ENCODE peak calls at places on chromosomes 16 and 17, in four cellular contexts. E is HCT116, D is SK-N-SH, H is H1. U is an unnamed sample.

GRCh38 chr16:80120899-80121521 is 419.8 kb upstream of the DYNLRB2 start:
- DNase-seq in E (no peak), D (peak), H (no peak), U (no peak)

GRCh38 chr16:85917012-85917411 is 18.1 kb downstream of the IRF8 start:
- DNase-seq in E (no peak), D (no peak), H (no peak), U (no peak)

GRCh38 chr16:69276143-69277115 is 34.7 kb upstream of the VPS4A start:
- DNase-seq in E (no peak), D (peak), H (no peak), U (no peak)

GRCh38 chr17:49146620-49147306 is 14.2 kb downstream of the B4GALNT2 start:
- DNase-seq in E (peak), D (no peak), H (no peak), U (no peak)

GRCh38 chr17:81187120-81187519 is 21.1 kb upstream of the AATK start:
- DNase-seq in E (no peak), D (no peak), H (no peak), U (no peak)

GRCh38 chr17:50556803-50557202 is 3.7 kb upstream of the CACNA1G start:
- DNase-seq in E (no peak), D (peak), H (no peak), U (no peak)

GRCh38 chr17:49527927-49528651 is 33.0 kb downstream of the NGFR start:
- DNase-seq in E (no peak), D (peak), H (no peak), U (no peak)

GRCh38 chr16:3401719-3402397 is 843 bp downstream of the ZNF174 start:
- DNase-seq in E (no peak), D (peak), H (peak), U (peak)

GRCh38 chr17:8430966-8431365 is 4.7 kb upstream of the NDEL1 start:
- DNase-seq in E (no peak), D (no peak), H (no peak), U (no peak)

GRCh38 chr16:47943235-47943634 is 212.6 kb downstream of the ABCC12 start:
- DNase-seq in E (no peak), D (peak), H (no peak), U (no peak)

GRCh38 chr17:68640601-68641000 is 39.4 kb upstream of the FAM20A start:
- DNase-seq in E (no peak), D (no peak), H (no peak), U (no peak)

GRCh38 chr17:39045948-39046679 is 78.9 kb upstream of the FBXO47 start:
- DNase-seq in E (no peak), D (no peak), H (peak), U (no peak)

DNA sequence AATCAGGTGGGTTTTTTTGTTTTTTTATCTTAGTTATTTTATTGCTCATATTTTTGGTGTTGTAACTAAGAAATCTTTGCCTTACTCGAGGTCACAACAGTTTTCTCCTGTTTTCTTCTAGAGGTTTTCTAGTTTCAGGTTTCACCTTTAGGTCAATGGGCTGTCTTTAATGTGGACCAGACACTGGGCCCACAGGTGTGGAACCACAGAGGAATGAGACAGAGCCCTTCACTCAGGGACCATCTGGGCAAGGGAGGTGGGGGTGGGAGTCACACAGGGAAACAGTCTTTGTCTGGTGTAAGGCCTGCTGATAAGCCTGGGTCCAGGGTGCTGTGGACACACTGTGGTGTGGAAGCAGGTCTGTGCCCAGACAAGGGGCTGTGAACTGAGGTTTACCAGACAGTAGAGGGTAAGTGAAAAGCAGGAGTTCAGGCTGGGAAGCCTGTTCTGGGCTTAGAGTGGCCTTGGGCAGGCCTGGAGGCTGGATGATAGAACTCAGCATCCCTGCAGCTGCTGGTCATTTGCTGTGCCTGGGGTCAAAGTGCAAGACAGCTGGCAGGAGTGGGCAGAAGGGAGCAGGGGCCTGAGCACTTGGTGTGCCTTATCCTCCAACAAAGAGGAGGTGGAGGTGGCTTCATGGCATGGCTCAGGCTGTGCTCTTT is 75.6 kb downstream of the SPECC1 start:
- DNase-seq in E (no peak), D (no peak), H (no peak), U (no peak)
- TF ChIP-seq JUND in E (no peak), D (no peak), H (no peak), U (no peak)

GRCh38 chr17:1703063-1703462 is 7.1 kb downstream of the TLCD2 start:
- DNase-seq in E (no peak), D (no peak), H (no peak), U (no peak)
- TF ChIP-seq JUND in E (no peak), D (no peak), H (no peak), U (no peak)

DNA sequence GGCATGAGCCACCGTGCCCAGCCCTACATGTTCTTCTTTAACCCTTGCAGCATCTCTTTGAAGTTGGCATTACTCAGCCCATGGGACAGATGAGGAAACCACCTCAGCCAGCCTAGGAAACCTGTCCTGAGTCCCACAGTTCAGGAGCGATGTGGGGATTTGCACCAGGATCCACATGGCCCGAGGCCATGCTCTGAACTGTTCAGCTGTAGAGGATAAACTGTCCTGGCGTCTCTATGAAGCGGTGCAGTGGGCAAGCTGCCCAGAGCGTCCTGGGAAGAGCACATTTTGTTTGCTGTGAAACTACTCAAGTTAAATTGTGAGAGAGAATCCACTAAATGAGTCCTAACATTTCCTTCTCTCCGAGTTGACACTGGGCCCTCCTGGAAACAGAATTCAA is 276.7 kb upstream of the TNRC6C start:
- DNase-seq in E (no peak), D (peak), H (no peak), U (no peak)
- TF ChIP-seq JUND in E (no peak), D (no peak), H (no peak), U (no peak)

GRCh38 chr17:292016-292415 is 60.6 kb downstream of the RPH3AL start:
- DNase-seq in E (no peak), D (no peak), H (no peak), U (no peak)

GRCh38 chr17:289409-289808 is 63.2 kb downstream of the RPH3AL start:
- DNase-seq in E (no peak), D (no peak), H (no peak), U (no peak)

GRCh38 chr17:288802-289356 is 63.7 kb downstream of the RPH3AL start:
- DNase-seq in E (no peak), D (no peak), H (peak), U (no peak)

GRCh38 chr17:290626-291025 is 62.0 kb downstream of the RPH3AL start:
- DNase-seq in E (no peak), D (no peak), H (peak), U (no peak)

DNA sequence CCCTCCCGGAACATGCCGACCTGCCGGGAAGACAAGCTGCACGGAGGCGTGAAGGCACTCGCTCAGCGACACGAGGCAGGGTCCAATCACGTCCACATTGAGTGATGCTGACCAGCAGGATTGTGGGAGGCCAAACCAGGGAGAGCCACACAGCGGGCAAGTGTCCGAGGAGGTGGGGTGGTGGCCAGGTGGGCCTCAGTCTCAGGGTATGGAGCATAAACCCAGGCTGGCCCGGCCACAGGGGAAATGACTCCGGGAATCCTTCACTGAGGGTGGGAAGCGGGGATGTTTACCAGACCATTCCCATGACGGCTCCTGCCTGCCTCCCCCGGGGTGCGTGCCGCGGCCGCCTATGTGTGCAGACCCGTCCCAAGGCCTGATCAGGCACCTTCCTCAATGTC is 62.5 kb downstream of the RPH3AL start:
- DNase-seq in E (no peak), D (no peak), H (peak), U (no peak)
- TF ChIP-seq JUND in E (no peak), D (no peak), H (no peak), U (no peak)

DNA sequence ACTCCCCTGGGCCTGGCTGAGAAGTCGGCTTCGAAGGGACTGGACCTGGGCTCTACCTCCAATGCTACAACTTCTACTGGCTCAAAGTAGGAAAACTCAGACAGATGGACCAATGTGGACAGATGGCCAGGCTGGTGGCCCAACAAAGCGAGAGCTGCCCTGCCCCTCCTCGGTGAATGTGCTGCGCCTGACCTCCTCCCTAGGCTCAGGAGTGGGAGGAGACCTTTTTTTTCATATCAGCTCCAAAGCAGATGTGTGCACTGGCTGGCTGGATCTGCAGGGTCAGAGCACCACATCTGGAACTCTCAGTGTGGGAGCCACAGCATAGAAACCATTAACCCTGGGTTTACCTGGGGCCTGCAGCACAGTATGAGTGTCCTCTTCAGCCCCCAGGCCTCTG is 20.8 kb downstream of the ATP6V0D1 start:
- DNase-seq in E (no peak), D (no peak), H (no peak), U (no peak)
- TF ChIP-seq JUND in E (no peak), D (no peak), H (no peak), U (no peak)

GRCh38 chr16:10575506-10576130 is 4.8 kb downstream of the EMP2 start:
- DNase-seq in E (no peak), D (no peak), H (no peak), U (no peak)
- TF ChIP-seq JUND in E (no peak), D (no peak), H (no peak), U (no peak)

GRCh38 chr17:77127735-77128361 is 12.9 kb upstream of the SEC14L1 start:
- DNase-seq in E (no peak), D (no peak), H (no peak), U (no peak)
- TF ChIP-seq JUND in E (no peak), D (no peak), H (no peak), U (no peak)

GRCh38 chr16:54098247-54098646 is 188.3 kb downstream of the IRX3 start:
- DNase-seq in E (no peak), D (no peak), H (no peak), U (no peak)
- TF ChIP-seq JUND in E (no peak), D (no peak), H (no peak), U (no peak)

DNA sequence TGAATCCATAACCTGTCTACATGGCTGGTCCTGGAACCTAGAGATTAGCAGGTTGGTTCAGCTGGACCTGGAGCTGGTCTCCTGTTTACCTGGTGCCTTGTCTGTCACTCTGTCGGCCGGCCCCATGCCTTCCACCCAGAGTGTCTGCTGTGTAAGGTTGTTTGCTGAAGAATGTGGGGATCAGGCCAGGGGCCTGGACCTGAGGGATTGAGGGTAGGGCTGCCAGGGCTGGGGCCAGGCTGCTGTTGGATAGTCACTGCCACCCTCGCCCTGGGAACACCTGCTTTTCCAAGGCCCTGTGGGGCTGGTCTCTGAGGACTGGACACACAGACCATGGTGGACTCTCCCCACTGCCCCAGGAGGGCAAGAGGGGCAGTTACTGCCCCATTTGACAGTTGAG is 1.4 kb downstream of the NHERF2 start:
- DNase-seq in E (no peak), D (no peak), H (no peak), U (no peak)
- TF ChIP-seq JUND in E (no peak), D (no peak), H (no peak), U (no peak)

GRCh38 chr17:57603978-57604377 is 141.1 kb downstream of the CCDC182 start:
- DNase-seq in E (no peak), D (no peak), H (no peak), U (no peak)
- TF ChIP-seq JUND in E (no peak), D (no peak), H (no peak), U (no peak)